ENCODE peak calls at places on chromosomes 7 and 10, in seven cellular contexts. H is central memory CD4-positive, alpha-beta T cell; X is fibroblast of lung; N is activated T-cell treated with anti-CD3 and anti-CD28 coated beads, Interleukin-2, amount 50 U/mL, for 72 hours; Q is NCI-H1694; L is NCI-H1092 treated with DMSO at 0.1 percent for 48 hours; F is esophagus muscularis mucosa. P is an unnamed sample.

GRCh38 chr10:122637371-122637770 is 62.3 kb downstream of the C10orf120 start:
- DNase-seq in H (no peak), X (no peak), N (no peak), Q (no peak), L (peak), F (no peak), P (no peak)

GRCh38 chr7:23394828-23395227 is 75.5 kb downstream of the IGF2BP3 start:
- DNase-seq in H (no peak), X (peak), N (no peak), Q (peak), L (peak), F (no peak), P (no peak)

GRCh38 chr7:57308631-57309408 is 141.2 kb upstream of the ZNF716 start:
- DNase-seq in H (no peak), X (no peak), N (no peak), Q (no peak), L (no peak), F (no peak), P (no peak)

GRCh38 chr10:132946806-132947530 is 4.6 kb upstream of the CFAP46 start:
- DNase-seq in H (no peak), X (no peak), N (no peak), Q (no peak), L (no peak), F (no peak), P (no peak)

GRCh38 chr7:106346167-106346677 is 61.4 kb upstream of the NAMPT start:
- DNase-seq in H (no peak), X (peak), N (peak), Q (no peak), L (no peak), F (no peak), P (peak)

GRCh38 chr10:26357203-26357602 is 80.9 kb upstream of the APBB1IP start:
- DNase-seq in H (no peak), X (no peak), N (peak), Q (no peak), L (no peak), F (no peak), P (no peak)

GRCh38 chr10:103716206-103717160 is 138.9 kb downstream of the SH3PXD2A start:
- DNase-seq in H (no peak), X (no peak), N (no peak), Q (no peak), L (no peak), F (no peak), P (no peak)

GRCh38 chr7:52498319-52498718 is 537.1 kb upstream of the POM121L12 start:
- DNase-seq in H (no peak), X (no peak), N (no peak), Q (no peak), L (no peak), F (no peak), P (no peak)

GRCh38 chr7:46811529-46811928 is 770.4 kb downstream of the TNS3 start:
- DNase-seq in H (no peak), X (peak), N (no peak), Q (no peak), L (no peak), F (no peak), P (no peak)

GRCh38 chr10:76576276-76576962 is 1061.2 kb downstream of the KCNMA1 start:
- DNase-seq in H (no peak), X (peak), N (no peak), Q (no peak), L (no peak), F (no peak), P (no peak)